ENCODE peak calls at places on chromosomes 6 and 20, in six cellular contexts. V, K, U, D, I and G are unnamed samples. For H3K36me3, the result is how much of the 10 kb centered on the place peaks cover.

GRCh38 chr6:139519571-139520031 is 145.2 kb upstream of the CITED2 start:
- DNase-seq in D (no peak), I (no peak), V (no peak), K (peak), U (peak), G (no peak)

GRCh38 chr20:17885544-17885943 is 83.0 kb downstream of the SNX5 start:
- DNase-seq in V (no peak), D (no peak), K (no peak), I (no peak), U (no peak), G (no peak)

GRCh38 chr6:13998356-13998755 is 73.6 kb downstream of the RNF182 start:
- DNase-seq in I (no peak), D (no peak), U (no peak), V (no peak), K (no peak), G (no peak)

GRCh38 chr6:56766806-56767178 is 124.1 kb upstream of the DST start:
- DNase-seq in D (no peak), V (no peak), U (peak), K (peak), I (no peak), G (no peak)

GRCh38 chr20:44412402-44413144 is 57.1 kb downstream of the HNF4A start:
- DNase-seq in I (no peak), D (no peak), V (no peak), U (no peak), K (no peak), G (no peak)

GRCh38 chr20:46990017-46990810 is 95.6 kb downstream of the EYA2 start:
- DNase-seq in U (no peak), V (no peak), D (no peak), K (no peak), I (no peak), G (no peak)

GRCh38 chr6:3876131-3876530 is 27.0 kb downstream of the FAM50B start:
- DNase-seq in K (no peak), D (no peak), U (no peak), V (peak), I (no peak), G (no peak)

GRCh38 chr6:161922631-161923119 is 648.8 kb upstream of the AGPAT4 start:
- DNase-seq in U (peak), V (peak), D (peak), K (peak), I (no peak), G (no peak)

GRCh38 chr6:20211941-20212391 is 303 bp downstream of the MBOAT1 start:
- DNase-seq in V (no peak), D (no peak), I (no peak), K (peak), U (peak), G (no peak)

GRCh38 chr20:2729791-2730190 is 37.2 kb downstream of the EBF4 start:
- DNase-seq in V (no peak), D (no peak), K (peak), U (peak), I (no peak), G (no peak)

GRCh38 chr20:2734899-2735298 is 42.3 kb downstream of the EBF4 start:
- DNase-seq in U (no peak), D (no peak), I (no peak), K (no peak), V (no peak), G (no peak)

DNA sequence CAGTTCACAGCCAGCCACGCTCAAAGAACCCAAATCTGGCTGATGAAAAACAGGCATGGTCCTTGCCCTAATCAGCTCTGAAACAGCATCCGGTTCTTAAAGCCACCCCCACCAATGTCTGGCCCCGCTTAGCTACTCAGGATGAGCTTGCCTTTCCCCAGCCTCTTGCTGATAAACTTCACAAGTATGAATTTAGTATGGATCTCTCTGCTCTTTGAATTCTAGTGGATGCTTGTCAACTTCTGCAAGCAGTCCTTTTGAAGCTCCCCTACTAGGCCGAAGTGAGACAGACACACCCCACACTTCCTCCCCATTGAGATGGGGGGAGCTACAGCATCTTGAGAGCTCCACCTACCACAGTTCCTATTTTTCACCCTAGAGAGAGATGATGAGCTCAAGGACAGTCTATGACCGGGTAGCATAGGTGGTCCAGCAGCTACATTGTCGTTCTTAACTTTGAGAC is 36.7 kb downstream of the EBF4 start:
- DNase-seq in U (no peak), D (no peak), V (no peak), I (no peak), K (no peak), G (no peak)
- H3K27ac ChIP-seq in U (no peak), D (no peak), V (no peak), I (peak), K (no peak), G (no peak)

GRCh38 chr6:149529650-149530049 is 16.2 kb downstream of the PPIL4 start:
- DNase-seq in I (no peak), K (no peak), U (no peak), V (no peak), D (no peak), G (no peak)

DNA sequence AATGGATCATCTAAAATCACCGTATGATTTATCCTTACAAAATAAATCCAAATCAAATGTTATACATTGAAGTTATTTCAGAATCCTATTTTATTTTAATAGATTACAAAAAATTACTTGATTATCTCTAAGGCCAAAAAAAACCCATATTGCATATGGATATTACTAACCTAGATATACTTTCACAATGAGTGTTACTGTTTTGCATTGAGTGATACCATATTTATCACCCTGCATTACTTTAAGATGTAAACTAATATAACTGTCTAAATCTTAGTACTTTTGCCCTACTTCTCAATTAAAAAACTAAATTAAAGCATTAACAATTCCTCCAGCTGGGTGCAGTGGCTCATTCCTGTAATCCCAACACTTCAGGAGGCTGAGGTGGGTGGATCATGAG is 11.1 kb downstream of the PPIL4 start:
- DNase-seq in K (no peak), U (no peak), D (no peak), I (no peak), V (no peak), G (no peak)
- H3K36me3 ChIP-seq in K (under half), U (under half), D (under half), I (under half), V (under half), G (half or more)

DNA sequence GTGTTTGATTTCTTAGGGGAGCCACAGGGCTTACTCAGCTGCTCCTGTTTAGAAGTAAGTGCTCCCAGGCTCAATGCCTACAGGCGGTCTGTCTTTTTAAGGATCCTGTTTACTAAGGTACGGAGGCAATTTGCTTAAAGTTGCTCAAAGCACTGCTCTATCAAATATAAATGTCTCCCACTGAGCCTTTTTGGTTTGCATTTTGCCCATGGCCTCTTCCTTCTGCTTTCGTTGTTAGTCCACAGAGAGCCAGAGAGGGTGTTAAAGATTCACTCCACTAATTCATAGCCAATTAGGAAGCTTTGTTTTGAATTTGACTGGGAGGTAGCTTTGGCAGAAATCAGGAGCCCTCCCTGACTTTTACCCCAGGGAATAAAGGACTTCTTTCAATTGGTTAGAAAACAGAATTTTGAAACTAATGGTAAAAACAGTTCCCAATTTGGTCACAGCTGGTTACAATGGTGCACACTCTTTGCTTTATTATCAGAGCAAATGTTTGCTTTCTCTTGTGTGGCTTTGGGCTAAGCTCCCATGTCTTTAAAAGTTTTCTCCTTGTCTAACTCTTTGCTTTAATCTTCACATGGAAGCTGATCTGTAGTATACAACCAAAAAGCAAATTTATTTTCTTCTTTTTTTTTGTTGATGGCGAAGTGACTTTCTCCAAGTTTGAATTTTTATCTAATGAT is 126.2 kb downstream of the IMPG1 start:
- DNase-seq in K (no peak), V (no peak), D (no peak), U (no peak), I (no peak), G (no peak)
- H3K4me3 ChIP-seq in K (no peak), V (no peak), D (no peak), U (no peak), I (no peak), G (no peak)

GRCh38 chr6:36928547-36928918 is 26.0 kb upstream of the PI16 start:
- DNase-seq in I (no peak), D (no peak), U (no peak), K (no peak), V (no peak), G (no peak)

GRCh38 chr6:36927691-36928546 is 26.6 kb upstream of the PI16 start:
- DNase-seq in U (peak), I (no peak), V (no peak), D (no peak), K (peak), G (no peak)

GRCh38 chr6:36926711-36927110 is 27.8 kb upstream of the PI16 start:
- DNase-seq in U (no peak), D (no peak), V (no peak), I (no peak), K (no peak), G (no peak)

GRCh38 chr6:36925809-36926208 is 28.7 kb upstream of the PI16 start:
- DNase-seq in V (no peak), K (no peak), U (no peak), I (no peak), D (no peak), G (no peak)

DNA sequence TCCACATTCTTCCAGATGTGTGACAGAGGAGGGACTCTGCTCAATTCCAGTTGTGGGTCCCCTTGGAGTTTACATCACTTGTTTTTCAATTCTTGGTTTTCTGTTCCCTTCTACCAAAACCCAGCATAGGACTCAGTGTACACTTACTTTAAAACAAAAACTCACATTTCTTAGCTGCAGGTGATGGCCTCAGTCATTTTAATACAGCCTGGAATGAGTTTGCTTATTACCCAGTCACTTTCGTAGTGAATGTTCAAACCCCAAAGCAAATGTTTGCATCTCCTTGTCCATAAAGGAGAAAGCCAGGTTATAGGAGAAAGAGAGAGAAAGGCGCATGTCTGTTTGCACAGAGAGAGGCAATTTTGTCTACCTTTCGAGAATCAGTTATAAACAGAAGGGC is 27.4 kb upstream of the PI16 start:
- DNase-seq in V (no peak), I (no peak), K (no peak), U (no peak), D (no peak), G (no peak)
- H3K27ac ChIP-seq in V (no peak), I (no peak), K (no peak), U (no peak), D (no peak), G (peak)

DNA sequence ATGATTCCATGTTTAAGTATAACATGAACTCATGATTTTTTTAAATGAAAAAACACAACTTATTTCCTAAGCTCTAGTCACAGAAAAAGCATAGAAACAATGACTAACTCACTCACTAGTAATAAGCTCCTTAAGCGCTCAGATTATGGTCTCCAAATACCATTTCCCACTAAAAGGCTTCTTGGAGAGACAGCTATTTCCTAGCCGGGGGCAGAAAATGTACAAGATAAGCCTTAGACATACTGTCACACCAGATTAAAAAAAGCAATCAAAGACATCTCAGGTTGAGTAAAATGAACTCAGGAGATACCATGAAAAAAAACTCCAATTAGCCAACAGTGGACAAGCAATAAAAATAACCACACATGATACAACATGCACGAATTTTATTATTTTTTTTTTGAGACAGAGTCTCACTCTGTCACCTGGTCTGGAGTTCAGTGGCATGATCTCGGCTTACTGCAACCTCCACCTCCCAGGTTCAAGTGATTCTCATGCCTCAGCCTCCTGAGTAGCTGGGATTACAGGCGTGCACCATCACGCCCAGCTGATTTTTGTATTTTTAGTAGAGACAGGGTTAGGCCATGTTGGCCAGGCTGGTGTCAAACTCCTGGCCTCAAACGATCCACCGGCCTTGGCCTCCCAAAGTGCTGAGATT is 14.9 kb downstream of the SRPK1 start:
- DNase-seq in U (no peak), V (no peak), K (no peak), D (no peak), I (no peak), G (no peak)
- H3K36me3 ChIP-seq in U (under half), V (under half), K (under half), D (half or more), I (under half), G (under half)

DNA sequence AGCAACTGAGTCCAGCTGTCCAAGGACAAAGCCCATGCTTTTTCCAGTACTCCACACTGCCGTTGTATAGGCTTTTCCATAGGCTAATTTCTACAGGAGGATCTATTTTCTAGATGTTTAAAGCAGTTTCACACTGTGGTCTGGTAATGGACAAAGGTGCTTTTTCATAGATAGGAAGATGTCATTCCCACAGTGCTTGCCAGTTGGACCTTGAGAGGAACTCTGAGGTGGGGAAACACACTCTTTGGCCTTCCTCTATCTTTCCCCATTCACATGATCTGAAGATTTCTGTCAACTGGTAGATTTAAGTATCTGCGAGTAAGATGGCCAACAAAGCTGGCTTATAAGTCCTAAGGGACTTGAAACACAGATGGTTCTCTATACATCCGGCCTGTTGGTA is 477.3 kb downstream of the UTRN start:
- DNase-seq in I (no peak), K (no peak), V (no peak), U (no peak), D (no peak), G (no peak)
- H3K4me3 ChIP-seq in I (no peak), K (no peak), V (no peak), U (no peak), D (no peak), G (no peak)

DNA sequence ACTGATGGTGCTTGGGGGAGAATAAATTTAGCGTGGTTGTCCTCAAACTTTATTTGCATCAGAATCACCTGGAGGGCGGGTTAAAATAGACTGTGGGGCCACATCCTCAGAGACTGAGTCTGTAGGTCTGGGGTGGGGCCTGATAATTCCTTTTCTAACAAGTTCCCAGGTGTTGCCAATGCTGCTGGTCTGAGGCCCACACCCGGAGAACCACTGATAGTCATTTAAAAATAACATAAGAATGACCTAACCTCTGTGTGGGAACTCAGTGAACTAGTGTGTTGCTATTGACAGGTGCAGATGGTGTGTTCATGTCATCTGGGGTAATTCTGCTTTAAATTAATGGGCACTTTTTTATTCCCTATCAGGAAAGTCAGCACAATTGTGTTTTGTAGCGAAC is 64.8 kb downstream of the RTN4IP1 start:
- DNase-seq in V (no peak), D (no peak), U (no peak), K (no peak), I (no peak), G (no peak)
- H3K27ac ChIP-seq in V (no peak), D (no peak), U (no peak), K (no peak), I (no peak), G (no peak)

GRCh38 chr6:7125290-7125689 is 17.5 kb downstream of the RREB1 start:
- DNase-seq in I (no peak), V (no peak), D (no peak), K (no peak), U (no peak), G (no peak)

GRCh38 chr6:7124631-7125030 is 16.9 kb downstream of the RREB1 start:
- DNase-seq in K (peak), I (no peak), V (no peak), D (no peak), U (no peak), G (no peak)

GRCh38 chr6:7121704-7122241 is 14.0 kb downstream of the RREB1 start:
- DNase-seq in U (no peak), K (no peak), D (no peak), V (peak), I (no peak), G (no peak)

GRCh38 chr6:7124114-7124513 is 16.4 kb downstream of the RREB1 start:
- DNase-seq in U (no peak), D (no peak), I (no peak), K (no peak), V (no peak), G (no peak)

DNA sequence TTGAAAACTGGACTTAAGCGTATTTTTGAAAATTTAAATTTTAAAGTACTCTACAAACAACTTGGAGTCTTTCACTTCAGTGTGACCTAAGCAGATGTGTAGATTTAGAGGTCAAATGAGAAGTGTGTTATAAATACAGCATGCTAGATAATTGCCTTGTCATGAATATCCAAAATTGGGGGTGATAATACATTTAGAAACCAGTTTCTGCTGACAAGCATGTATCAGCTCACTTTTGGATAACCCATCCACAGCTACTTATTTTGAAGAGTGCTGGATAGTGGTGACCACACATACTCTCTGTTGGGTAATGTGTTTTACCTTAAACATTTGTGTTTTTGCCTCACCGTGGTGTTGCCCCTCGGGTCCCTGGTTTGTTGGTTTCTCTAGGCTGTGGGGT is 14.9 kb downstream of the RREB1 start:
- DNase-seq in D (no peak), I (no peak), K (no peak), U (no peak), V (no peak), G (no peak)
- H3K36me3 ChIP-seq in D (under half), I (under half), K (under half), U (under half), V (under half), G (under half)

DNA sequence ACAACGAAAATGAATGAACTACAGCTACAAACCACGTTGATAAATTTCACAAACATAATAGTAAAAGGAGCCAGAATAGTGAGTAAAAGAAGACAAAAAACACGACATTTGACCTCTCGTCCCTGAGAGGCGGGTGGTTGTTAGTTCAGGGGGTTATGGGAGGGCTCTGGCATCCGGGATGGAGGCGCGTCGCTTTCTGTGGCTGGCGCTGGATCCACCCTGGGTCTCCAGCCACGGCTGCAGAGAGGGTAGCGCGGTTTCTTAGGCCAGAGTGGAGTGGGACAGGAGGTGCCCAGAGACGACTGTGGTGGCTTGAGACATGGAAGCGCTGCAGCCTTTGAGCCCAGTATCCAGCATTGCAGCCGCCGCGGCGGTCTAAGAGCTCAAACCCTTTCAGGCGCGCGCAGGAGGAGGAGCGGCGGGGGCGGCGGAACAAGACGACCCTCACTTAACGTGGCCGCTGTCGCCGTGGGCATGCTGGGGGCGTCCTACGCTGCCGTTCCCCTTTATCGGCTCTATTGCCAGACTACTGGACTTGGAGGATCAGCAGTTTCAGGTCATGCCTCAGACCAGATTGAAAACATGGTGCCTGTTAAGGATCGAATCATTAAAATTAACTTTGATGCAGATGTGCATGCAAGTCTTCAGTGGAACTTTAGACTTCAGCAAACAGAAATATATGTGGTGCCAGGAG is 3.7 kb upstream of the ZSCAN23 start:
- DNase-seq in D (no peak), K (peak), V (no peak), I (no peak), U (no peak), G (no peak)
- H3K4me3 ChIP-seq in D (no peak), K (peak), V (no peak), I (peak), U (peak), G (peak)